ENCODE peak calls at places on chromosomes 7 and 10, in nine cellular contexts. T, E, Z, U, Y, S, K, X and Q are unnamed samples.

GRCh38 chr10:31959461-31960173 is 31.0 kb upstream of the ARHGAP12 start:
- DNase-seq in Y (no peak), U (no peak), Z (no peak), K (no peak), S (no peak), T (peak), X (no peak), E (no peak), Q (no peak)

GRCh38 chr10:126065751-126066150 is 169.4 kb downstream of the FANK1 start:
- DNase-seq in Y (no peak), T (no peak), U (no peak), X (no peak), K (no peak), S (no peak), E (no peak), Z (no peak), Q (no peak)

GRCh38 chr7:84484502-84485079 is 290.0 kb upstream of the SEMA3A start:
- DNase-seq in E (no peak), K (no peak), Y (no peak), S (no peak), U (no peak), T (no peak), X (no peak), Z (no peak), Q (no peak)

GRCh38 chr7:55365103-55365679 is at the start of gene LANCL2:
- DNase-seq in E (peak), T (no peak), S (peak), Z (peak), X (no peak), Y (no peak), K (no peak), U (peak), Q (peak)

GRCh38 chr10:115432188-115432819 is 339.1 kb downstream of the ATRNL1 start:
- DNase-seq in T (no peak), X (no peak), Z (no peak), S (peak), E (no peak), Y (no peak), K (no peak), U (no peak), Q (no peak)

GRCh38 chr7:44385384-44386138 is 60.2 kb upstream of the CAMK2B start:
- DNase-seq in K (no peak), Y (no peak), E (no peak), T (no peak), Z (no peak), U (no peak), S (no peak), X (peak), Q (no peak)

GRCh38 chr7:131012477-131013031 is 278.5 kb upstream of the KLF14 start:
- DNase-seq in Z (no peak), S (no peak), U (no peak), Y (no peak), T (no peak), K (no peak), X (no peak), E (no peak), Q (no peak)

GRCh38 chr10:2700626-2701305 is 366.6 kb upstream of the PFKP start:
- DNase-seq in X (no peak), E (no peak), K (no peak), Y (no peak), Z (no peak), U (no peak), S (no peak), T (no peak), Q (no peak)

GRCh38 chr10:101843032-101843991 is at the start of gene KCNIP2:
- DNase-seq in E (no peak), Y (no peak), X (no peak), Z (peak), K (peak), S (peak), U (no peak), T (no peak), Q (peak)

GRCh38 chr10:36469585-36469984 is 655.8 kb upstream of the ANKRD30A start:
- DNase-seq in U (no peak), S (no peak), K (no peak), Y (no peak), T (no peak), E (no peak), Z (no peak), X (no peak), Q (no peak)

GRCh38 chr10:88409236-88409635 is 173.9 kb downstream of the RNLS start:
- DNase-seq in X (no peak), Y (no peak), Z (no peak), E (no peak), S (no peak), U (no peak), T (no peak), K (no peak), Q (no peak)

GRCh38 chr10:37711617-37712488 is 145.6 kb downstream of the ZNF248 start:
- DNase-seq in K (no peak), U (no peak), E (no peak), X (no peak), Y (no peak), Z (no peak), T (no peak), S (no peak), Q (no peak)

GRCh38 chr7:75575488-75576112 is 83.5 kb downstream of the SPDYE5 start:
- DNase-seq in S (no peak), U (no peak), Y (no peak), X (no peak), Z (no peak), E (no peak), T (no peak), K (no peak), Q (no peak)

GRCh38 chr10:121580276-121581116 is 17.7 kb downstream of the FGFR2 start:
- DNase-seq in T (no peak), K (no peak), U (no peak), X (no peak), Y (no peak), S (no peak), Z (no peak), E (no peak), Q (no peak)

GRCh38 chr10:63720072-63720537 is 198.9 kb downstream of the REEP3 start:
- DNase-seq in E (peak), U (peak), K (no peak), T (no peak), Z (no peak), Y (no peak), S (no peak), X (no peak), Q (no peak)

GRCh38 chr7:17406756-17407155 is 108.3 kb downstream of the AHR start:
- DNase-seq in T (no peak), S (no peak), Z (no peak), Y (no peak), K (no peak), U (no peak), E (no peak), X (no peak), Q (no peak)

GRCh38 chr7:35524112-35524804 is 170.7 kb downstream of the HERPUD2 start:
- DNase-seq in U (no peak), Z (no peak), T (no peak), K (no peak), X (no peak), Y (no peak), E (peak), S (no peak), Q (no peak)

GRCh38 chr10:11863353-11864105 is 40.4 kb downstream of the PROSER2 start:
- DNase-seq in U (no peak), E (no peak), Y (no peak), K (peak), X (no peak), S (no peak), T (no peak), Z (no peak), Q (no peak)

GRCh38 chr10:4851176-4851575 is 25.2 kb downstream of the AKR1E2 start:
- DNase-seq in E (no peak), T (no peak), Y (no peak), X (no peak), U (no peak), Z (no peak), K (no peak), S (no peak), Q (no peak)

GRCh38 chr7:132216847-132217246 is 359.4 kb downstream of the PLXNA4 start:
- DNase-seq in S (no peak), T (no peak), E (peak), Y (no peak), X (no peak), K (no peak), Z (no peak), U (no peak), Q (no peak)

GRCh38 chr10:44425466-44425865 is 40.6 kb upstream of the CXCL12 start:
- DNase-seq in Z (no peak), Y (no peak), U (no peak), X (no peak), K (no peak), E (no peak), S (no peak), T (no peak), Q (no peak)

GRCh38 chr10:63128443-63128842 is 4.7 kb upstream of the NRBF2 start:
- DNase-seq in Y (no peak), Z (no peak), U (no peak), S (no peak), E (no peak), X (no peak), T (no peak), K (no peak), Q (no peak)

GRCh38 chr7:74449809-74450397 is 3.8 kb upstream of the GTF2IRD1 start:
- DNase-seq in S (peak), K (no peak), Z (no peak), T (no peak), U (peak), Y (peak), E (no peak), X (no peak), Q (no peak)

GRCh38 chr10:127739908-127740307 is 2.9 kb downstream of the FOXI2 start:
- DNase-seq in Z (no peak), Y (no peak), U (no peak), T (no peak), K (no peak), S (no peak), X (no peak), E (no peak), Q (no peak)

GRCh38 chr7:99372275-99373085 is 2.0 kb upstream of the ARPC1B start:
- DNase-seq in S (no peak), K (no peak), T (no peak), Z (no peak), Y (no peak), X (no peak), U (no peak), E (peak), Q (peak)

GRCh38 chr7:29194594-29195417 is at the start of gene CHN2:
- DNase-seq in T (peak), S (peak), E (no peak), Y (peak), U (peak), X (peak), K (peak), Z (peak), Q (peak)

GRCh38 chr10:124538669-124539068 is 77.0 kb downstream of the LHPP start:
- DNase-seq in X (no peak), U (no peak), Y (no peak), K (no peak), E (no peak), S (no peak), Z (no peak), T (no peak), Q (no peak)

DNA sequence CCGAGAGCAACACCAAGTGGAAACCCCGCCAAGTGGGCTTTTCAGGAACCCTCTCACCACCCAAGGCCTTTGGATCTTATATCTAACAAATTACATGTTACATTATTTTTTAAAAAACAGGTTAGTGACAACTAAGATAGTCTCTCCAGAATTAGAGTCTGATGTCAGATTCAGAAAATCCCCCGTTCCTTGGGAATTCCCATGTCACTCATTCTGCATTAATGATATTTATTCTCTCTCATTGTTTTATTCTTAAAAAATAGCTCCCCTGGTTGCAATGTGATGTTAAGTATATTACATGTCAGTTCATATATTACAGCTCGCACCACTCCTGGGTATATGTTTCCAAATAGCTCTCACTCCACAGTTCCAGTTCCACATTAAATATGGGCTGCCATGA is 81.8 kb downstream of the WNT2 start:
- DNase-seq in U (no peak), E (no peak), K (no peak), X (no peak), S (no peak), Z (no peak), Y (no peak), T (no peak), Q (no peak)
- H3K27ac ChIP-seq in U (no peak), E (no peak), K (no peak), X (no peak), S (no peak), Z (no peak), Y (no peak), T (no peak), Q (no peak)

GRCh38 chr10:97490592-97490991 is 7.6 kb downstream of the MMS19 start:
- DNase-seq in T (peak), U (no peak), E (no peak), Z (no peak), S (no peak), X (peak), Y (no peak), K (no peak), Q (peak)
- H3K27ac ChIP-seq in T (peak), U (no peak), E (no peak), Z (no peak), S (no peak), X (peak), Y (no peak), K (peak), Q (peak)

GRCh38 chr10:17536221-17536620 is 81.0 kb downstream of the HACD1 start:
- DNase-seq in U (no peak), Y (no peak), Z (no peak), S (no peak), X (no peak), E (no peak), K (no peak), T (no peak), Q (no peak)
- H3K27ac ChIP-seq in U (no peak), Y (no peak), Z (no peak), S (no peak), X (no peak), E (no peak), K (no peak), T (no peak), Q (no peak)

GRCh38 chr7:38394703-38395102 is 121.3 kb upstream of the TARP start:
- DNase-seq in S (no peak), X (no peak), Z (no peak), K (no peak), Y (no peak), T (no peak), U (no peak), E (no peak), Q (no peak)
- H3K27ac ChIP-seq in S (no peak), X (no peak), Z (no peak), K (no peak), Y (no peak), T (no peak), U (no peak), E (no peak), Q (no peak)